ENCODE peak calls at places on chromosomes 5 and 9, in eight cellular contexts. D is endodermal cell, H is astrocyte, G is neural progenitor cell, O is ovary, U is right atrium auricular region, V is psoas muscle, W is hepatocyte. K is an unnamed sample.

GRCh38 chr5:152956943-152957613 is 533.4 kb upstream of the GRIA1 start:
- DNase-seq in D (no peak), V (no peak), H (no peak), O (no peak), W (no peak), U (no peak), G (no peak), K (no peak)

GRCh38 chr5:51632794-51633193 is 249.5 kb downstream of the ISL1 start:
- DNase-seq in W (peak; percentile 49), V (no peak), U (no peak), G (no peak), D (no peak), H (peak; percentile 2), O (no peak), K (no peak)

GRCh38 chr5:68644971-68645370 is 429.4 kb downstream of the PIK3R1 start:
- DNase-seq in D (no peak), W (no peak), V (no peak), U (no peak), G (no peak), O (no peak), H (no peak), K (no peak)

GRCh38 chr9:131618071-131618479 is 72.8 kb downstream of the PRRT1B start:
- DNase-seq in H (no peak), O (no peak), G (no peak), V (peak; percentile 47), D (no peak), U (peak; percentile 78), W (peak; percentile 40), K (peak; percentile 41)

GRCh38 chr9:114153761-114154596 is 1.4 kb upstream of the COL27A1 start:
- DNase-seq in O (no peak), U (no peak), W (peak; percentile 79), H (peak; percentile 19), D (peak; percentile 91), V (no peak), G (peak; percentile 93), K (peak; percentile 88)

GRCh38 chr5:82159014-82159413 is 119.1 kb downstream of the RPS23 start:
- DNase-seq in U (no peak), V (no peak), D (no peak), H (peak; percentile 81), O (no peak), W (no peak), G (no peak), K (no peak)

GRCh38 chr9:16726718-16727451 is 143.6 kb downstream of the BNC2 start:
- DNase-seq in H (peak; percentile 82), U (peak; percentile 91), O (peak; percentile 90), W (peak; percentile 74), G (peak; percentile 91), D (peak; percentile 91), V (peak; percentile 87), K (peak; percentile 79)

GRCh38 chr9:133160742-133161541 is 2.8 kb downstream of the GBGT1 start:
- DNase-seq in G (peak; percentile 45), H (peak; percentile 26), U (peak; percentile 86), V (peak; percentile 70), W (peak; percentile 84), D (peak; percentile 76), O (peak; percentile 58), K (peak; percentile 85)

GRCh38 chr9:96161819-96162218 is 140.2 kb downstream of the HSD17B3 start:
- DNase-seq in D (no peak), O (no peak), U (no peak), G (no peak), V (no peak), W (no peak), H (no peak), K (no peak)

GRCh38 chr9:95874989-95875304 is 544 bp upstream of the ERCC6L2 start:
- DNase-seq in H (no peak), D (peak; percentile 63), V (peak; percentile 66), O (peak; percentile 60), G (peak; percentile 52), W (peak; percentile 82), U (no peak), K (peak; percentile 54)

GRCh38 chr9:85425153-85425611 is 316.6 kb downstream of the AGTPBP1 start:
- DNase-seq in G (peak; percentile 84), W (peak; percentile 83), O (no peak), D (peak; percentile 98), U (no peak), H (no peak), V (peak; percentile 37), K (peak; percentile 80)

GRCh38 chr9:37936965-37937364 is 33.0 kb upstream of the SLC25A51 start:
- DNase-seq in D (no peak), V (no peak), W (peak; percentile 72), O (no peak), G (peak; percentile 73), H (peak; percentile 70), U (peak; percentile 69), K (peak; percentile 77)

GRCh38 chr9:27784999-27785713 is 211.9 kb upstream of the C9orf72 start:
- DNase-seq in O (no peak), V (no peak), H (peak; percentile 23), G (no peak), W (no peak), U (no peak), D (no peak), K (peak; percentile 11)

GRCh38 chr9:137070906-137071275 is 534 bp upstream of the SAPCD2 start:
- DNase-seq in G (no peak), O (no peak), D (no peak), V (peak; percentile 25), U (no peak), H (no peak), W (no peak), K (no peak)

GRCh38 chr5:14357861-14358260 is 214.7 kb downstream of the TRIO start:
- DNase-seq in V (no peak), D (peak; percentile 84), G (peak; percentile 76), H (no peak), U (no peak), O (no peak), W (no peak), K (no peak)

GRCh38 chr5:120615967-120616645 is 152.0 kb downstream of the PRR16 start:
- DNase-seq in D (peak; percentile 64), W (no peak), G (peak; percentile 43), H (peak; percentile 95), U (no peak), V (no peak), O (no peak), K (peak; percentile 74)

GRCh38 chr5:158722940-158723339 is 376.8 kb downstream of the EBF1 start:
- DNase-seq in D (peak; percentile 69), U (no peak), H (no peak), V (no peak), O (no peak), W (no peak), G (peak; percentile 14), K (no peak)

GRCh38 chr9:114096041-114096511 is 3.0 kb downstream of the KIF12 start:
- DNase-seq in O (no peak), U (no peak), D (peak; percentile 86), G (peak; percentile 52), W (no peak), H (no peak), V (no peak), K (no peak)

GRCh38 chr5:82367930-82368329 is 89.8 kb upstream of the RPS23 start:
- DNase-seq in U (no peak), O (no peak), D (no peak), G (no peak), H (peak; percentile 59), W (no peak), V (no peak), K (no peak)

GRCh38 chr5:83957188-83957587 is 236.5 kb upstream of the HAPLN1 start:
- DNase-seq in D (no peak), U (no peak), W (no peak), O (no peak), V (no peak), H (peak; percentile 30), G (no peak), K (no peak)

GRCh38 chr5:146877178-146877681 is 1.3 kb downstream of the PPP2R2B start:
- DNase-seq in D (peak; percentile 56), G (no peak), W (no peak), V (no peak), U (no peak), O (no peak), H (no peak), K (no peak)

GRCh38 chr5:27473300-27474053 is 435.1 kb upstream of the CDH9 start:
- DNase-seq in U (no peak), W (no peak), G (peak; percentile 50), D (no peak), H (no peak), O (no peak), V (no peak), K (peak; percentile 37)
- H3K4me3 ChIP-seq in U (no peak overlapping the region), W (peak overlapping the region; percentile 24), G (peak overlapping the region; percentile 65), D (peak overlapping the region; percentile 85), H (no peak overlapping the region), O (no peak overlapping the region), V (no peak overlapping the region), K (peak overlapping the region; percentile 36)

DNA sequence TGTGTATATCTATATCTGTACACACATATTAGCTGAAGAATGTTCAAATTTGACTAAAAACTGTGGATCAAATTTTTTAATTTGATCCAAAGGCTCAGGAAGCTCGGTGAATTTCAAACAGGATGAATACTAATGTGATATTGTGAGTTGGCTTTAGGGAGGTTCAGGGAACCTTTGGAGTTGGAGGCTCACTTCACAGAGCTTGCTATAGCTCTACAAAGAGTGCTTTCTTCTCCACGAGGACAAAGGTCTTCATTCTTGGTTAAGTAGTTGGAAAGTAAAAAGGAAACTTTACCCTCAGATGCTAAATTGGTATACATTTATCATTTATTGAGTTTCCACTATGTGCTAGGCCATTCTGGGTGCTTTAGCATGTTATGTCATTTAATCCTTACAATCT is 36.3 kb upstream of the MTAP start:
- DNase-seq in W (no peak), D (no peak), V (no peak), G (no peak), U (no peak), H (no peak), O (no peak), K (no peak)
- H3K27me3 ChIP-seq in W (no peaks in the 10 kb centered on the region), D (peaks cover 63% of the 10 kb centered on the region), V (no peaks in the 10 kb centered on the region), G (peaks cover 81% of the 10 kb centered on the region), U (no peaks in the 10 kb centered on the region), H (no peaks in the 10 kb centered on the region), O (no peaks in the 10 kb centered on the region), K (peaks cover 62% of the 10 kb centered on the region)

GRCh38 chr5:132428147-132428482 is 58.6 kb downstream of the SLC22A5 start:
- DNase-seq in U (no peak), H (no peak), W (no peak), V (no peak), O (no peak), D (no peak), G (no peak), K (no peak)

GRCh38 chr5:132431682-132432081 is 58.9 kb downstream of the IRF1 start:
- DNase-seq in D (no peak), W (no peak), G (no peak), V (no peak), O (no peak), H (no peak), U (no peak), K (no peak)

GRCh38 chr5:132428811-132429440 is 59.4 kb downstream of the SLC22A5 start:
- DNase-seq in W (peak; percentile 66), G (no peak), O (no peak), H (peak; percentile 88), D (no peak), U (peak; percentile 23), V (no peak), K (peak; percentile 63)

GRCh38 chr5:132430736-132431135 is 59.8 kb downstream of the IRF1 start:
- DNase-seq in W (no peak), U (no peak), V (no peak), H (no peak), G (no peak), O (no peak), D (no peak), K (no peak)

GRCh38 chr5:132429451-132430440 is 60.2 kb downstream of the SLC22A5 start:
- DNase-seq in O (no peak), U (no peak), G (no peak), H (no peak), D (no peak), W (no peak), V (no peak), K (no peak)
- H3K4me1 ChIP-seq in O (peaks cover 22% of the 10 kb centered on the region), U (no peaks in the 10 kb centered on the region), G (peaks cover 10% of the 10 kb centered on the region), H (peaks cover 47% of the 10 kb centered on the region), D (peaks cover 11% of the 10 kb centered on the region), W (peaks cover 52% of the 10 kb centered on the region), V (peaks cover 77% of the 10 kb centered on the region), K (peaks cover 12% of the 10 kb centered on the region)

GRCh38 chr5:4199461-4199860 is 603.8 kb downstream of the IRX1 start:
- DNase-seq in G (no peak), H (no peak), W (no peak), O (no peak), V (no peak), D (peak; percentile 59), U (no peak), K (no peak)
- H3K4me3 ChIP-seq in G (no peak overlapping the region), H (no peak overlapping the region), W (no peak overlapping the region), O (no peak overlapping the region), V (no peak overlapping the region), D (no peak overlapping the region), U (no peak overlapping the region), K (no peak overlapping the region)